ENCODE peak calls at places on chromosomes 4 and X, in four cellular contexts. M, V, B and Q are unnamed samples.

GRCh38 chr4:174523003-174523693 is 860 bp upstream of the HPGD start:
- DNase-seq in M (no peak), B (no peak), V (no peak), Q (no peak)

GRCh38 chr4:184100297-184100885 is 117.3 kb downstream of the ENPP6 start:
- DNase-seq in V (no peak), B (peak), M (no peak), Q (peak)

GRCh38 chr4:158139086-158139485 is 33.7 kb downstream of the GASK1B start:
- DNase-seq in B (no peak), V (no peak), M (no peak), Q (no peak)

GRCh38 chrX:97021680-97022079 is 138.0 kb downstream of the RPA4 start:
- DNase-seq in M (no peak), V (no peak), B (no peak), Q (no peak)

GRCh38 chrX:40140706-40141499 is 43.1 kb upstream of the BCOR start:
- DNase-seq in M (peak), V (no peak), B (no peak), Q (no peak)

GRCh38 chr4:151110236-151110635 is 10.8 kb downstream of the RPS3A start:
- DNase-seq in B (no peak), V (no peak), M (no peak), Q (no peak)

GRCh38 chrX:132023896-132024386 is 839 bp downstream of the STK26 start:
- DNase-seq in M (no peak), V (peak), B (no peak), Q (peak)

GRCh38 chr4:31234494-31234893 is 514.3 kb downstream of the PCDH7 start:
- DNase-seq in B (no peak), M (no peak), V (no peak), Q (no peak)

GRCh38 chr4:17066972-17067371 is 168.5 kb upstream of the LDB2 start:
- DNase-seq in V (no peak), M (no peak), B (no peak), Q (no peak)

GRCh38 chr4:184993243-184993642 is 25.0 kb upstream of the HELT start:
- DNase-seq in V (no peak), B (no peak), M (no peak), Q (no peak)

GRCh38 chrX:55107911-55108310 is 19.1 kb downstream of the PAGE2 start:
- DNase-seq in M (no peak), V (no peak), B (no peak), Q (no peak)

GRCh38 chr4:159272341-159273125 is 169.7 kb downstream of the RAPGEF2 start:
- DNase-seq in B (no peak), V (no peak), M (no peak), Q (no peak)

GRCh38 chr4:28947374-28947773 is 1772.8 kb upstream of the PCDH7 start:
- DNase-seq in B (no peak), M (no peak), V (no peak), Q (no peak)

GRCh38 chrX:13165266-13165665 is 120.8 kb upstream of the FAM9C start:
- DNase-seq in V (no peak), B (no peak), M (no peak), Q (no peak)

GRCh38 chr4:99507762-99508161 is 3.1 kb upstream of the C4orf17 start:
- DNase-seq in M (no peak), V (no peak), B (no peak), Q (no peak)

GRCh38 chr4:93659629-93660028 is 168.9 kb upstream of the ATOH1 start:
- DNase-seq in V (no peak), M (no peak), B (no peak), Q (no peak)